ENCODE peak calls at places on chromosomes 5 and 9, in six cellular contexts. One of them, this sample, is unnamed.
A peak's percentile ranks its signal among the peaks of the same experiment; 100 is the strongest.

GRCh38 chr9:12933957-12934356 is 159.1 kb downstream of the LURAP1L start:
- DNase-seq in mesenchymal stem cell: peak; percentile 23
- DNase-seq in mesendoderm: peak; percentile 64
- DNase-seq in neuronal stem cell: no peak
- DNase-seq in H1: peak; percentile 5
- DNase-seq in IMR-90: peak; percentile 37
- DNase-seq in this sample: no peak

GRCh38 chr5:95713960-95714710 is 17.0 kb upstream of the RHOBTB3 start:
- DNase-seq in neuronal stem cell: no peak
- DNase-seq in H1: no peak
- DNase-seq in IMR-90: no peak
- DNase-seq in mesenchymal stem cell: peak; percentile 59
- DNase-seq in mesendoderm: no peak
- DNase-seq in this sample: peak; percentile 80

GRCh38 chr9:108001219-108001618 is 511.6 kb upstream of the KLF4 start:
- DNase-seq in neuronal stem cell: no peak
- DNase-seq in mesendoderm: no peak
- DNase-seq in IMR-90: no peak
- DNase-seq in H1: no peak
- DNase-seq in mesenchymal stem cell: peak; percentile 46
- DNase-seq in this sample: peak; percentile 15

GRCh38 chr5:160348080-160348479 is 22.3 kb downstream of the C1QTNF2 start:
- DNase-seq in neuronal stem cell: no peak
- DNase-seq in mesendoderm: peak; percentile 61
- DNase-seq in mesenchymal stem cell: no peak
- DNase-seq in IMR-90: no peak
- DNase-seq in H1: no peak
- DNase-seq in this sample: no peak

GRCh38 chr9:96413312-96414221 is 4.6 kb downstream of the ZNF367 start:
- DNase-seq in mesenchymal stem cell: no peak
- DNase-seq in neuronal stem cell: no peak
- DNase-seq in IMR-90: no peak
- DNase-seq in mesendoderm: no peak
- DNase-seq in H1: no peak
- DNase-seq in this sample: no peak

GRCh38 chr9:85112376-85112775 is 442.8 kb downstream of the NTRK2 start:
- DNase-seq in mesenchymal stem cell: no peak
- DNase-seq in H1: no peak
- DNase-seq in IMR-90: no peak
- DNase-seq in neuronal stem cell: no peak
- DNase-seq in mesendoderm: no peak
- DNase-seq in this sample: no peak

GRCh38 chr5:149413477-149414210 is 34.6 kb upstream of the IL17B start:
- DNase-seq in neuronal stem cell: no peak
- DNase-seq in mesendoderm: no peak
- DNase-seq in H1: no peak
- DNase-seq in IMR-90: no peak
- DNase-seq in mesenchymal stem cell: peak; percentile 3
- DNase-seq in this sample: no peak

GRCh38 chr5:149618581-149619248 is 37.4 kb downstream of the ARHGEF37 start:
- DNase-seq in IMR-90: peak; percentile 72
- DNase-seq in mesendoderm: peak; percentile 86
- DNase-seq in neuronal stem cell: peak; percentile 49
- DNase-seq in H1: no peak
- DNase-seq in mesenchymal stem cell: peak; percentile 82
- DNase-seq in this sample: peak; percentile 55

GRCh38 chr5:134609232-134609851 is 23.3 kb downstream of the SAR1B start:
- DNase-seq in IMR-90: no peak
- DNase-seq in neuronal stem cell: no peak
- DNase-seq in H1: no peak
- DNase-seq in mesendoderm: no peak
- DNase-seq in mesenchymal stem cell: no peak
- DNase-seq in this sample: no peak

GRCh38 chr9:127979333-127980055 is 1.3 kb downstream of the EEIG1 start:
- DNase-seq in mesenchymal stem cell: peak; percentile 68
- DNase-seq in H1: no peak
- DNase-seq in IMR-90: peak; percentile 29
- DNase-seq in neuronal stem cell: no peak
- DNase-seq in mesendoderm: peak; percentile 83
- DNase-seq in this sample: no peak

GRCh38 chr5:67581203-67581602 is 384.6 kb upstream of the CD180 start:
- DNase-seq in H1: no peak
- DNase-seq in mesenchymal stem cell: no peak
- DNase-seq in neuronal stem cell: no peak
- DNase-seq in mesendoderm: no peak
- DNase-seq in IMR-90: no peak
- DNase-seq in this sample: no peak

GRCh38 chr9:87337335-87338074 is 160.2 kb upstream of the DAPK1 start:
- DNase-seq in mesenchymal stem cell: peak; percentile 22
- DNase-seq in mesendoderm: peak; percentile 96
- DNase-seq in neuronal stem cell: peak; percentile 31
- DNase-seq in IMR-90: no peak
- DNase-seq in H1: peak; percentile 51
- DNase-seq in this sample: peak; percentile 98

GRCh38 chr9:15423328-15423985 is 781 bp downstream of the SNAPC3 start:
- DNase-seq in neuronal stem cell: no peak
- DNase-seq in mesendoderm: peak; percentile 54
- DNase-seq in mesenchymal stem cell: peak; percentile 47
- DNase-seq in H1: no peak
- DNase-seq in IMR-90: peak; percentile 43
- DNase-seq in this sample: no peak

GRCh38 chr9:82780017-82780416 is 282.9 kb downstream of the RASEF start:
- DNase-seq in mesendoderm: no peak
- DNase-seq in neuronal stem cell: no peak
- DNase-seq in H1: no peak
- DNase-seq in IMR-90: no peak
- DNase-seq in mesenchymal stem cell: no peak
- DNase-seq in this sample: no peak

GRCh38 chr5:135426102-135427082 is 20.8 kb downstream of the DCANP1 start:
- DNase-seq in neuronal stem cell: peak; percentile 21
- DNase-seq in IMR-90: peak; percentile 61
- DNase-seq in H1: no peak
- DNase-seq in mesenchymal stem cell: peak; percentile 58
- DNase-seq in mesendoderm: peak; percentile 67
- DNase-seq in this sample: peak; percentile 74

GRCh38 chr9:128921881-128922763 is 1.3 kb downstream of the PHYHD1 start:
- DNase-seq in neuronal stem cell: peak; percentile 63
- DNase-seq in IMR-90: peak; percentile 50
- DNase-seq in mesendoderm: peak; percentile 92
- DNase-seq in mesenchymal stem cell: peak; percentile 78
- DNase-seq in H1: peak; percentile 50
- DNase-seq in this sample: peak; percentile 56

GRCh38 chr9:4262735-4263141 is 37.1 kb downstream of the GLIS3 start:
- DNase-seq in IMR-90: peak; percentile 87
- DNase-seq in H1: no peak
- DNase-seq in neuronal stem cell: no peak
- DNase-seq in mesendoderm: peak; percentile 96
- DNase-seq in mesenchymal stem cell: peak; percentile 69
- DNase-seq in this sample: peak; percentile 86

GRCh38 chr5:88269222-88269771 is 652 bp upstream of the TMEM161B start:
- DNase-seq in neuronal stem cell: no peak
- DNase-seq in IMR-90: peak; percentile 16
- DNase-seq in mesenchymal stem cell: peak; percentile 35
- DNase-seq in H1: no peak
- DNase-seq in mesendoderm: no peak
- DNase-seq in this sample: no peak

GRCh38 chr9:77474903-77475302 is 173.2 kb downstream of the GNA14 start:
- DNase-seq in mesenchymal stem cell: no peak
- DNase-seq in H1: no peak
- DNase-seq in mesendoderm: no peak
- DNase-seq in neuronal stem cell: no peak
- DNase-seq in IMR-90: no peak
- DNase-seq in this sample: no peak

GRCh38 chr5:149235841-149236240 is 35.8 kb upstream of the AFAP1L1 start:
- DNase-seq in mesenchymal stem cell: no peak
- DNase-seq in neuronal stem cell: no peak
- DNase-seq in H1: no peak
- DNase-seq in mesendoderm: no peak
- DNase-seq in IMR-90: no peak
- DNase-seq in this sample: no peak

DNA sequence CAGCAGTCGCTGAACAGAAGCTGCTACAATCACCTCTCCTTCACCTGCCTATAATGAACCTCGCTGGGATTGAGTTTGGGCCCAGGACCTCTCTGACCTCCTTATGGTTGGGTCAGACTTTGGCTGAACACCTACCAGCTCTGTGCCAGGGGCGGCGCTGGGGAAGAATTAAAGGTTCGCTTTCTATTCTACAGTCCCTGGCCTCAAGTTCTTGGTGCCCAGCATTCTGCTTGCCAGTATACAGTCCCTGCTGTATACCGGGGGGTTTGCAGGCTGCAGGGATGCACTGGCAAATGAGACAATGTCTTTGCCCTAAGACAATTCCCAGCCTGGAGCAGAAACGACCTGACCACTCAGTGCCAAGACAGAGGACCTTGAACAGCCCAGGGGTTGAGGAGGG is 930 bp upstream of the STRBP start:
- DNase-seq in mesenchymal stem cell: no peak
- DNase-seq in IMR-90: no peak
- DNase-seq in mesendoderm: no peak
- DNase-seq in H1: no peak
- DNase-seq in neuronal stem cell: no peak
- DNase-seq in this sample: no peak
- H3K4me3 ChIP-seq in mesenchymal stem cell: peak overlapping the region; percentile 81
- H3K4me3 ChIP-seq in IMR-90: no peak overlapping the region
- H3K4me3 ChIP-seq in mesendoderm: no peak overlapping the region
- H3K4me3 ChIP-seq in H1: peak overlapping the region; percentile 67
- H3K4me3 ChIP-seq in neuronal stem cell: peak overlapping the region; percentile 97
- H3K4me3 ChIP-seq in this sample: no peak overlapping the region

GRCh38 chr5:181163487-181164075 is 16.2 kb downstream of the OR2V2 start:
- DNase-seq in IMR-90: no peak
- DNase-seq in neuronal stem cell: no peak
- DNase-seq in mesenchymal stem cell: peak; percentile 23
- DNase-seq in mesendoderm: peak; percentile 73
- DNase-seq in H1: no peak
- DNase-seq in this sample: no peak

GRCh38 chr5:181158869-181159268 is 11.5 kb downstream of the OR2V2 start:
- DNase-seq in IMR-90: no peak
- DNase-seq in mesenchymal stem cell: no peak
- DNase-seq in neuronal stem cell: no peak
- DNase-seq in H1: no peak
- DNase-seq in mesendoderm: no peak
- DNase-seq in this sample: no peak

GRCh38 chr5:181161534-181162175 is 14.3 kb downstream of the OR2V2 start:
- DNase-seq in IMR-90: no peak
- DNase-seq in neuronal stem cell: no peak
- DNase-seq in mesendoderm: no peak
- DNase-seq in H1: no peak
- DNase-seq in mesenchymal stem cell: no peak
- DNase-seq in this sample: no peak

GRCh38 chr5:181159286-181160143 is 12.1 kb downstream of the OR2V2 start:
- DNase-seq in mesenchymal stem cell: peak; percentile 79
- DNase-seq in neuronal stem cell: peak; percentile 82
- DNase-seq in mesendoderm: peak; percentile 87
- DNase-seq in H1: peak; percentile 74
- DNase-seq in IMR-90: peak; percentile 60
- DNase-seq in this sample: peak; percentile 81

DNA sequence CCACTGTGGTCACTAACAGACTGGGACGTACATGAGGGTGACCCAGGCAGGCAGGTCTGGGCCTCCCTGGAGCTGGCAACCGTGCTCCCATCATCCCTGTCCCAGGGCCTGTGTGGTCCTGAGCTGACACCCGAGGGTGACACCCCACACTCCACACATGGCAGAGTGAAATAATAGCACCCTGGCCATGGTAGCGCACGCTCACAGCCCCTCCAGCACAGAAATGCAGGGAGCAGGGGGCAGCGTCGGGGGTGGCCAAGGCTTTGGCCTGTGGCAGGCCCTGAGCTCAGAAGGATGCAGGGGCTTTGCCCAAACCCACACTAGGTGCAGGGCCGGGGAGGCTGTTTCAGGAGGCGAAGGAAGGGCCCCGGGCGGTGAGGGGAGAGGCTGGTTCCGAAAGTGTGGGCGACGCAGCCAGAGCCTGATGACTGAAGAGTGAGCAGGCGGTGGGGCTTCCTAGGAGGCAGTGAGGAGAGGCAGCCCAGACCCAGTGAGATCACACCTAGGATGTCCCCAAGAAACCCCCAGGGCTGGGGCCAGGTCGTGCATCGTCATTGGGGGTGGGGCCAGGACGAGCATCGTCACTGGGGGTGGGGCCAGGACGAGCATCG is 12.9 kb downstream of the OR2V2 start:
- DNase-seq in mesenchymal stem cell: peak; percentile 57
- DNase-seq in H1: no peak
- DNase-seq in IMR-90: peak; percentile 59
- DNase-seq in mesendoderm: peak; percentile 92
- DNase-seq in neuronal stem cell: peak; percentile 61
- DNase-seq in this sample: peak; percentile 72
- H2BK120ac ChIP-seq in mesenchymal stem cell: no peak overlapping the region
- H2BK120ac ChIP-seq in H1: no peak overlapping the region
- H2BK120ac ChIP-seq in IMR-90: peak overlapping the region; percentile 19
- H2BK120ac ChIP-seq in mesendoderm: no peak overlapping the region
- H2BK120ac ChIP-seq in neuronal stem cell: no peak overlapping the region
- H2BK120ac ChIP-seq in this sample: no peak overlapping the region

GRCh38 chr5:164680812-164681211 is 1175.4 kb downstream of the MAT2B start:
- DNase-seq in IMR-90: no peak
- DNase-seq in H1: no peak
- DNase-seq in neuronal stem cell: no peak
- DNase-seq in mesendoderm: no peak
- DNase-seq in mesenchymal stem cell: no peak
- DNase-seq in this sample: no peak
- H3K4me3 ChIP-seq in IMR-90: no peak overlapping the region
- H3K4me3 ChIP-seq in H1: no peak overlapping the region
- H3K4me3 ChIP-seq in neuronal stem cell: no peak overlapping the region
- H3K4me3 ChIP-seq in mesendoderm: no peak overlapping the region
- H3K4me3 ChIP-seq in mesenchymal stem cell: no peak overlapping the region
- H3K4me3 ChIP-seq in this sample: no peak overlapping the region

GRCh38 chr9:105296889-105297288 is 52.4 kb downstream of the SLC44A1 start:
- DNase-seq in mesenchymal stem cell: peak; percentile 98
- DNase-seq in neuronal stem cell: peak; percentile 20
- DNase-seq in H1: no peak
- DNase-seq in mesendoderm: peak; percentile 95
- DNase-seq in IMR-90: peak; percentile 90
- DNase-seq in this sample: peak; percentile 46
- H2BK120ac ChIP-seq in mesenchymal stem cell: no peak overlapping the region
- H2BK120ac ChIP-seq in neuronal stem cell: no peak overlapping the region
- H2BK120ac ChIP-seq in H1: no peak overlapping the region
- H2BK120ac ChIP-seq in mesendoderm: no peak overlapping the region
- H2BK120ac ChIP-seq in IMR-90: peak overlapping the region; percentile 81
- H2BK120ac ChIP-seq in this sample: no peak overlapping the region

This sample was measured in trophoblast cell.